ENCODE peak calls at places on chromosomes 3 and 15, in five cellular contexts. Y, W, M, I and T are unnamed samples.

GRCh38 chr3:195542261-195542660 is 864 bp downstream of the PPP1R2 start:
- DNase-seq in Y (no peak), W (no peak), M (no peak), I (no peak), T (no peak)

GRCh38 chr15:26378304-26378703 is 394.6 kb downstream of the GABRB3 start:
- DNase-seq in Y (no peak), W (no peak), M (no peak), I (no peak), T (no peak)

GRCh38 chr15:65921780-65922179 is 52.5 kb downstream of the RAB11A start:
- DNase-seq in Y (no peak), W (no peak), M (no peak), I (no peak), T (no peak)

GRCh38 chr3:21142031-21142430 is 609.0 kb downstream of the ZNF385D start:
- DNase-seq in Y (no peak), W (no peak), M (no peak), I (no peak), T (no peak)

GRCh38 chr15:31083394-31083790 is 18.1 kb downstream of the TRPM1 start:
- DNase-seq in Y (no peak), W (no peak), M (peak), I (no peak), T (no peak)

GRCh38 chr15:80744826-80745225 is 34.3 kb upstream of the CEMIP start:
- DNase-seq in Y (no peak), W (no peak), M (no peak), I (no peak), T (no peak)

GRCh38 chr3:176651622-176652021 is 545.7 kb downstream of the TBL1XR1 start:
- DNase-seq in Y (no peak), W (no peak), M (no peak), I (no peak), T (no peak)

GRCh38 chr15:98067339-98067738 is 106.8 kb downstream of the ARRDC4 start:
- DNase-seq in Y (peak), W (no peak), M (no peak), I (no peak), T (no peak)

GRCh38 chr3:134364061-134364935 is 9.9 kb downstream of the AMOTL2 start:
- DNase-seq in Y (peak), W (peak), M (peak), I (peak), T (peak)

GRCh38 chr3:14764331-14765064 is 54.3 kb upstream of the FGD5 start:
- DNase-seq in Y (no peak), W (no peak), M (no peak), I (no peak), T (no peak)

GRCh38 chr15:85063088-85063487 is 81.4 kb downstream of the PDE8A start:
- DNase-seq in Y (no peak), W (no peak), M (no peak), I (no peak), T (no peak)

GRCh38 chr3:64067510-64068346 is 44.4 kb upstream of the PSMD6 start:
- DNase-seq in Y (no peak), W (no peak), M (no peak), I (no peak), T (no peak)

GRCh38 chr3:55343486-55344357 is 143.4 kb downstream of the WNT5A start:
- DNase-seq in Y (no peak), W (no peak), M (no peak), I (no peak), T (no peak)

GRCh38 chr15:75145027-75145841 is 56.4 kb upstream of the C15orf39 start:
- DNase-seq in Y (no peak), W (no peak), M (no peak), I (no peak), T (no peak)